ENCODE peak calls at places on chromosomes 4 and X, in six cellular contexts. F is AG20443, R is M059J, K is NCI-H748 treated with DMSO at 0.1 percent for 48 hours, T is NCI-H510A treated with DMSO at 0.1 percent for 48 hours, O is germinal center. Q is an unnamed sample.

GRCh38 chr4:67052981-67053380 is 492.3 kb downstream of the CENPC start:
- DNase-seq in R (no peak), O (no peak), K (no peak), F (no peak), T (peak; percentile 95), Q (no peak)

GRCh38 chr4:168796362-168797106 is 213.5 kb downstream of the CBR4 start:
- DNase-seq in O (no peak), T (no peak), F (no peak), K (no peak), R (peak; percentile 91), Q (peak; percentile 41)

GRCh38 chrX:47250017-47250347 is 17.2 kb downstream of the USP11 start:
- DNase-seq in F (no peak), K (no peak), R (no peak), T (no peak), O (no peak), Q (no peak)

GRCh38 chrX:49079489-49080428 is at the start of gene WDR45:
- DNase-seq in F (peak; percentile 84), K (peak; percentile 12), O (peak; percentile 63), T (peak; percentile 24), R (peak; percentile 82), Q (peak; percentile 85)

GRCh38 chr4:54547299-54548097 is 110.3 kb upstream of the KIT start:
- DNase-seq in O (peak; percentile 15), K (peak; percentile 22), T (peak; percentile 86), R (no peak), F (no peak), Q (no peak)

GRCh38 chr4:7014815-7015214 is 28.4 kb upstream of the TADA2B start:
- DNase-seq in F (no peak), R (no peak), K (no peak), T (no peak), O (no peak), Q (no peak)

GRCh38 chr4:173403051-173403450 is 4.1 kb upstream of the SCRG1 start:
- DNase-seq in O (no peak), T (no peak), F (peak; percentile 56), R (no peak), K (no peak), Q (peak; percentile 34)

GRCh38 chr4:146930673-146931072 is 15.0 kb downstream of the TTC29 start:
- DNase-seq in K (no peak), O (no peak), R (no peak), F (no peak), T (no peak), Q (no peak)

GRCh38 chr4:27096142-27096824 is 235.6 kb downstream of the STIM2 start:
- DNase-seq in T (no peak), R (no peak), O (no peak), F (no peak), K (no peak), Q (no peak)